ENCODE peak calls at places on chromosomes 12 and 14, in four cellular contexts. One of them, this sample, is unnamed.

GRCh38 chr12:30985814-30986452 is 59.4 kb downstream of the TSPAN11 start:
- DNase-seq in endothelial cell of umbilical vein: peak; percentile 65
- DNase-seq in GM23248: peak; percentile 77
- DNase-seq in CD8-positive, alpha-beta memory T cell: no peak
- DNase-seq in this sample: peak; percentile 8

GRCh38 chr14:68637106-68638021 is 155.5 kb downstream of the ZFP36L1 start:
- DNase-seq in endothelial cell of umbilical vein: no peak
- DNase-seq in CD8-positive, alpha-beta memory T cell: no peak
- DNase-seq in GM23248: peak; percentile 77
- DNase-seq in this sample: no peak

GRCh38 chr14:21300892-21301291 is 21.0 kb downstream of the RPGRIP1 start:
- DNase-seq in GM23248: peak; percentile 13
- DNase-seq in CD8-positive, alpha-beta memory T cell: peak; percentile 51
- DNase-seq in endothelial cell of umbilical vein: no peak
- DNase-seq in this sample: no peak

GRCh38 chr14:69312608-69313007 is 52.6 kb downstream of the GALNT16 start:
- DNase-seq in CD8-positive, alpha-beta memory T cell: no peak
- DNase-seq in endothelial cell of umbilical vein: no peak
- DNase-seq in GM23248: no peak
- DNase-seq in this sample: no peak

GRCh38 chr12:22126758-22127157 is 80.7 kb downstream of the CMAS start:
- DNase-seq in CD8-positive, alpha-beta memory T cell: no peak
- DNase-seq in GM23248: no peak
- DNase-seq in endothelial cell of umbilical vein: no peak
- DNase-seq in this sample: no peak

GRCh38 chr12:113808095-113808951 is 157.8 kb downstream of the RBM19 start:
- DNase-seq in GM23248: no peak
- DNase-seq in CD8-positive, alpha-beta memory T cell: no peak
- DNase-seq in endothelial cell of umbilical vein: no peak
- DNase-seq in this sample: no peak

GRCh38 chr12:121090576-121091125 is 42.0 kb upstream of the P2RX7 start:
- DNase-seq in endothelial cell of umbilical vein: no peak
- DNase-seq in CD8-positive, alpha-beta memory T cell: no peak
- DNase-seq in GM23248: no peak
- DNase-seq in this sample: no peak

GRCh38 chr14:24735984-24736630 is 102.1 kb upstream of the GZMB start:
- DNase-seq in GM23248: no peak
- DNase-seq in CD8-positive, alpha-beta memory T cell: no peak
- DNase-seq in endothelial cell of umbilical vein: no peak
- DNase-seq in this sample: no peak

GRCh38 chr12:90102957-90103652 is 394.5 kb upstream of the ATP2B1 start:
- DNase-seq in endothelial cell of umbilical vein: peak; percentile 63
- DNase-seq in CD8-positive, alpha-beta memory T cell: no peak
- DNase-seq in GM23248: peak; percentile 67
- DNase-seq in this sample: peak; percentile 28

GRCh38 chr12:54415223-54415929 is 3.7 kb downstream of the ITGA5 start:
- DNase-seq in GM23248: peak; percentile 60
- DNase-seq in CD8-positive, alpha-beta memory T cell: no peak
- DNase-seq in endothelial cell of umbilical vein: peak; percentile 32
- DNase-seq in this sample: peak; percentile 52

GRCh38 chr12:51326762-51327439 is 2.9 kb upstream of the BIN2 start:
- DNase-seq in endothelial cell of umbilical vein: peak; percentile 26
- DNase-seq in CD8-positive, alpha-beta memory T cell: no peak
- DNase-seq in GM23248: peak; percentile 79
- DNase-seq in this sample: peak; percentile 61

GRCh38 chr14:96739511-96739910 is 57.7 kb upstream of the VRK1 start:
- DNase-seq in GM23248: no peak
- DNase-seq in endothelial cell of umbilical vein: no peak
- DNase-seq in CD8-positive, alpha-beta memory T cell: no peak
- DNase-seq in this sample: no peak

DNA sequence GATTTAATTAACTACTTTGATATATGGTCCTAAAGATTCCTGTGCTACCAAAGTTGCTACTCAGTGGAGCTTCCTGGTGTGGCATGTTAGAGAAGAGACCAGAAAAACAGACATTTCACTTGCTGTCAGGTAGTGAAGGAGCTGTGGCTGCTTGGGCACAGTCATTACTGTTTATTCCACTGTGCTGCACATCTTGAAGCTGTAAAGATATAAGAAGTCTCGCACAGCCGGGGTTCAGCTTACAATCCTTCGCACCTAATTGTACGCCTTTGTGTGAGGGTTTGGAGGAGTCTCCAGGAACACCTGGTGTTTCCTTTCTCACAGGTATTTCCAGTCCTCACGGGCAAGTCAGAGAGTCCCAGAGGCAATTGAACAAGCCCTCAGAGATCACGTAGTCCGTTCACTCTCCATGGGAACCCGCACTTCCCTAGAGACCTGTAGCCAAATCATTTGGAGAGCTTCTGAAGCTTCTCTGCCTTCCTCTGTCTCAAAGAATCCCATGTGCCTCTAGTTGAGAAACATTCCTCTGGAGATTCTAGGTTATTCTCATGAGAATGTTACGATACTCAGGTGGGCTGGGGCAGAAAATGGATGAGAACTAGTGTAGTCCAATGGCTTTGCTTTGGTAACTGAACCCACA is 4.1 kb downstream of the EVL start:
- DNase-seq in GM23248: no peak
- DNase-seq in CD8-positive, alpha-beta memory T cell: peak; percentile 56
- DNase-seq in endothelial cell of umbilical vein: no peak
- DNase-seq in this sample: no peak
- H3K4me3 ChIP-seq in GM23248: no peak overlapping the region
- H3K4me3 ChIP-seq in CD8-positive, alpha-beta memory T cell: peak overlapping the region; percentile 69
- H3K4me3 ChIP-seq in endothelial cell of umbilical vein: no peak overlapping the region
- H3K4me3 ChIP-seq in this sample: peak overlapping the region; percentile 72

DNA sequence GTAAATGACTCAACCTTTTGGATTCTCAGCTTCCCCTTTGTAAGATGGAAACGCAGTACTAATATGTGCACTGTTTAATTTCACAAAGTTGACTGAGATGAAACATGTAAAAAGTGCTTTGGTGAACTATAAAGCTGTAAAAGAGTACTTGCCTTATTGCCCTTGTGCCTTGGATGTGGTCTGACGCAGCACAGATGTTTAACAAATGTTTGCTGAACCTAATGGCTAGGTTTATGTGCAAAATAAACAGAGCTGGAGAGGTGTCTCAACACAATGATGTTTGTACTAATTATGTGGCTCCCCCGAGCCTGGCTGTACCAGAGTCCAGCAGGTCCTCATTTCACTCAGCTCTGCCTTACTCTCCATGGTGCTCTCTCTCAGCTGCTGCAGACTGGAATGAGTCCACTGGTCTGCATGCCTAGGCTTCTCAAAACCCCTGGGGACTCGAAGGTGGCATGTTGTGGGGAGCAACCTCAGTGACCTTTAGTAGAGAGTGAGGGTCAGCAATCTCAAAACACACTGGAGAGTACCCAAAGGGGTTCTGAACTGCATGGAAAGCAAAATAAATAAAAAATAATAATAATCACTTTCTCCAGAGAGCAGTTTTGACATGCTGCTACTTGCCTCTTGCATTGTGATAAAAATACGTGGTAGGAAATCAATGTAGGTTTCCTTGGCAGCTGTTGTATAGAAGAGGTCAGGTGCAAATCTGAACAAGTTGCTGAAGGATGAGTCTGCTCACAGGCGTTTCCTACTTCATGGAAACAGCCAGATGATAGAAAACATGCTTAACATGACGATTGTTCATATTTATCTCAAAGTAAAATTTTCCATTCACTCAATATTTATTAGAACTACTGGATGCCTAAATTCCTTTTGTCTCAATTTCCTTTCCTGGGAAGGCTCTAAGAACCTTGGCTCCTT is 8.5 kb upstream of the AMIGO2 start:
- DNase-seq in CD8-positive, alpha-beta memory T cell: no peak
- DNase-seq in GM23248: no peak
- DNase-seq in endothelial cell of umbilical vein: peak; percentile 90
- DNase-seq in this sample: peak; percentile 41
- H3K4me3 ChIP-seq in CD8-positive, alpha-beta memory T cell: no peak overlapping the region
- H3K4me3 ChIP-seq in GM23248: no peak overlapping the region
- H3K4me3 ChIP-seq in endothelial cell of umbilical vein: no peak overlapping the region
- H3K4me3 ChIP-seq in this sample: no peak overlapping the region

GRCh38 chr14:65834812-65835211 is 422.3 kb downstream of the FUT8 start:
- DNase-seq in endothelial cell of umbilical vein: no peak
- DNase-seq in GM23248: no peak
- DNase-seq in CD8-positive, alpha-beta memory T cell: no peak
- DNase-seq in this sample: no peak

GRCh38 chr14:65835501-65835900 is 423.0 kb downstream of the FUT8 start:
- DNase-seq in endothelial cell of umbilical vein: no peak
- DNase-seq in GM23248: no peak
- DNase-seq in CD8-positive, alpha-beta memory T cell: no peak
- DNase-seq in this sample: no peak

GRCh38 chr14:65832431-65833253 is 420.1 kb downstream of the FUT8 start:
- DNase-seq in CD8-positive, alpha-beta memory T cell: no peak
- DNase-seq in GM23248: peak; percentile 51
- DNase-seq in endothelial cell of umbilical vein: peak; percentile 27
- DNase-seq in this sample: no peak

GRCh38 chr14:65834051-65834450 is 421.5 kb downstream of the FUT8 start:
- DNase-seq in CD8-positive, alpha-beta memory T cell: no peak
- DNase-seq in endothelial cell of umbilical vein: no peak
- DNase-seq in GM23248: no peak
- DNase-seq in this sample: no peak

GRCh38 chr14:65833256-65833880 is 420.8 kb downstream of the FUT8 start:
- DNase-seq in endothelial cell of umbilical vein: no peak
- DNase-seq in CD8-positive, alpha-beta memory T cell: no peak
- DNase-seq in GM23248: peak; percentile 7
- DNase-seq in this sample: no peak
- H3K4me3 ChIP-seq in endothelial cell of umbilical vein: no peak overlapping the region
- H3K4me3 ChIP-seq in CD8-positive, alpha-beta memory T cell: no peak overlapping the region
- H3K4me3 ChIP-seq in GM23248: peak overlapping the region; percentile 43
- H3K4me3 ChIP-seq in this sample: no peak overlapping the region

GRCh38 chr12:4141344-4142270 is 132.0 kb upstream of the CCND2 start:
- DNase-seq in endothelial cell of umbilical vein: no peak
- DNase-seq in CD8-positive, alpha-beta memory T cell: no peak
- DNase-seq in GM23248: no peak
- DNase-seq in this sample: no peak

GRCh38 chr12:4147051-4147481 is 126.5 kb upstream of the CCND2 start:
- DNase-seq in CD8-positive, alpha-beta memory T cell: no peak
- DNase-seq in endothelial cell of umbilical vein: no peak
- DNase-seq in GM23248: no peak
- DNase-seq in this sample: no peak

GRCh38 chr12:4143909-4144308 is 129.7 kb upstream of the CCND2 start:
- DNase-seq in GM23248: no peak
- DNase-seq in endothelial cell of umbilical vein: no peak
- DNase-seq in CD8-positive, alpha-beta memory T cell: no peak
- DNase-seq in this sample: peak; percentile 61

GRCh38 chr12:4145990-4146859 is 127.3 kb upstream of the CCND2 start:
- DNase-seq in GM23248: no peak
- DNase-seq in endothelial cell of umbilical vein: no peak
- DNase-seq in CD8-positive, alpha-beta memory T cell: no peak
- DNase-seq in this sample: no peak

DNA sequence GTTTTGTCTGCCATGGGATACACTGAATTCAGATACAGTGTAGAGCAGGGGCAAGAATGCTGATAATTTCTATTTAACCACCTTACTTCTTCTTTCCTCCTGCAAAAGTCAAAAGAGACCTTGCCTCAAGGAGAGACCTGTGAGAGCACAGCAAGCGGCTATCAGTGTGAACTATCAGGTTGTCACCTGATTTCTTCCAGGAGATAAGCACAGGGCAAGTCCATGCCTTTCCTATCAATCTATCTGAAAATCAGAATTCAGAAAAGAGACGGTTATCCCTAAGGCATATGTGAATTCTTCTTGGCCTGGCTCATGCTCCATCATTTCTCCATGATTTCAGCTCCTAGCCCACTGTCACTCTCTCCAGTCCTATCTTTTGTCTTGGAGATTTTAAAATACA is 128.9 kb upstream of the CCND2 start:
- DNase-seq in endothelial cell of umbilical vein: no peak
- DNase-seq in CD8-positive, alpha-beta memory T cell: no peak
- DNase-seq in GM23248: no peak
- DNase-seq in this sample: no peak
- H3K4me3 ChIP-seq in endothelial cell of umbilical vein: no peak overlapping the region
- H3K4me3 ChIP-seq in CD8-positive, alpha-beta memory T cell: no peak overlapping the region
- H3K4me3 ChIP-seq in GM23248: no peak overlapping the region
- H3K4me3 ChIP-seq in this sample: no peak overlapping the region

DNA sequence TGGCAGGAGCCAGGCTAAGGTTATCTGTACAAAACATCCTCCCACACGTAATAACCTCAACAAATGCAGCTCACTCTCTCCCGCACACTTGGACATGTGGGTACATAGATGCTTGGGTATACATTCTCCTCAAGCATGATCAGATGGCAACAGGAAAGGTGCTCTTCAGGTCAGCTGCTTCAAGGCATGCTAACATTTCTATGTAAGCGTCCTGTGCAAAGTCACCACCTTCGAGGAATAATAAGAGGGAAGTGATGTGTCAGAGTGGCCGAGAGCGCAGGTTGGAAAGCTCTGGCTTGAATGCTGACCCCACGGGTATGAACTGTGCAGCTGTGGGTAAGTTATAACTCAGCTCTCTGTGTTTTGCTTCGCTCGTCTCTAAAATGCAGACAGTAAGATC is 24.2 kb upstream of the SLC6A12 start:
- DNase-seq in CD8-positive, alpha-beta memory T cell: no peak
- DNase-seq in endothelial cell of umbilical vein: no peak
- DNase-seq in GM23248: no peak
- DNase-seq in this sample: no peak
- H3K4me3 ChIP-seq in CD8-positive, alpha-beta memory T cell: no peak overlapping the region
- H3K4me3 ChIP-seq in endothelial cell of umbilical vein: no peak overlapping the region
- H3K4me3 ChIP-seq in GM23248: no peak overlapping the region
- H3K4me3 ChIP-seq in this sample: no peak overlapping the region

GRCh38 chr14:103529383-103530365 is 678 bp downstream of the TRMT61A start:
- DNase-seq in endothelial cell of umbilical vein: peak; percentile 21
- DNase-seq in GM23248: no peak
- DNase-seq in CD8-positive, alpha-beta memory T cell: no peak
- DNase-seq in this sample: no peak

GRCh38 chr14:103531421-103532215 is 2.6 kb downstream of the TRMT61A start:
- DNase-seq in CD8-positive, alpha-beta memory T cell: no peak
- DNase-seq in endothelial cell of umbilical vein: no peak
- DNase-seq in GM23248: no peak
- DNase-seq in this sample: no peak

GRCh38 chr14:103528512-103529382 is at the start of gene TRMT61A:
- DNase-seq in endothelial cell of umbilical vein: peak; percentile 49
- DNase-seq in CD8-positive, alpha-beta memory T cell: peak; percentile 84
- DNase-seq in GM23248: peak; percentile 94
- DNase-seq in this sample: peak; percentile 58

GRCh38 chr14:103530831-103531230 is 1.8 kb downstream of the TRMT61A start:
- DNase-seq in endothelial cell of umbilical vein: no peak
- DNase-seq in CD8-positive, alpha-beta memory T cell: no peak
- DNase-seq in GM23248: no peak
- DNase-seq in this sample: no peak

DNA sequence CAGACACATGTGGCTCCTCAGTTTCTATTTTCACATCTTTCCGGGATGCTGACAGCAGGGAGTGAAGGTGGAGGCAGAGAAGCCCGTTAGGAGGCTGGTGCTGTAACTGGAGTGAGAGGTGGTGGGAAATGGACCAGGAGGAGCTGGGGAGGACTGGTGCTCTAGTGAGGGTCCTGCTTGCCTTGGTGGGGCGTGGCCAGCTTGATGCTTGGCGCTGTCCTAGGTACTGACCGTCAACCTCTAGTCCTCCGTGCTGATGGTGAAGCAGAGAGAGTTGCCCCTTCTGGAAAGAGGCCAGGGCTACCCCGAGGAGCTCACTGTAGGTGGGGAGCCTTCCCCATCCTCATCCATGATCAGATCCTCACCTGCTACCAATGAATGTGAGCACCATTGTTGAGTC is 1.4 kb downstream of the TRMT61A start:
- DNase-seq in CD8-positive, alpha-beta memory T cell: no peak
- DNase-seq in endothelial cell of umbilical vein: no peak
- DNase-seq in GM23248: peak; percentile 62
- DNase-seq in this sample: peak; percentile 32
- H3K4me3 ChIP-seq in CD8-positive, alpha-beta memory T cell: peak overlapping the region; percentile 98
- H3K4me3 ChIP-seq in endothelial cell of umbilical vein: no peak overlapping the region
- H3K4me3 ChIP-seq in GM23248: peak overlapping the region; percentile 89
- H3K4me3 ChIP-seq in this sample: peak overlapping the region; percentile 80

This sample was measured in Jurkat, Clone E6-1.